ENCODE peak calls at places on chromosome 15, in nine cellular contexts. H is heart left ventricle, W is spleen, U is breast epithelium, K is tibial nerve, Q is uterus, X is K562, E is adrenal gland, O is HCT116. N is an unnamed sample. For H3K36me3, the result is how much of the 10 kb centered on the place peaks cover.

GRCh38 chr15:65184305-65184943 is 718 bp downstream of the CLPX start:
- DNase-seq in H (peak), K (peak), O (no peak), W (peak), E (peak), U (peak), Q (peak), X (peak), N (peak)

GRCh38 chr15:22942877-22943276 is 37.3 kb downstream of the CYFIP1 start:
- DNase-seq in Q (no peak), X (peak), E (no peak), W (no peak), U (no peak), O (no peak), H (no peak), K (no peak), N (no peak)

GRCh38 chr15:70954176-70954575 is 61.5 kb downstream of the LRRC49 start:
- DNase-seq in U (no peak), H (no peak), O (no peak), W (no peak), E (no peak), X (no peak), K (no peak), Q (no peak), N (no peak)

GRCh38 chr15:58228708-58229107 is 90.5 kb downstream of the AQP9 start:
- DNase-seq in H (peak), E (no peak), Q (no peak), X (no peak), U (no peak), W (no peak), K (no peak), O (no peak), N (no peak)

GRCh38 chr15:48667701-48668100 is 22.2 kb upstream of the FBN1 start:
- DNase-seq in Q (no peak), W (no peak), K (no peak), O (no peak), X (no peak), H (no peak), E (no peak), U (no peak), N (no peak)

GRCh38 chr15:41695750-41696436 is 35.7 kb downstream of the MGA start:
- DNase-seq in O (peak), X (peak), K (peak), H (no peak), Q (no peak), W (no peak), U (no peak), E (no peak), N (peak)

GRCh38 chr15:76197703-76198455 is 113.4 kb downstream of the ETFA start:
- DNase-seq in W (peak), X (no peak), E (no peak), U (peak), Q (no peak), H (no peak), O (peak), K (no peak), N (no peak)

GRCh38 chr15:68083463-68083862 is 29.3 kb downstream of the PIAS1 start:
- DNase-seq in H (no peak), Q (no peak), U (no peak), K (no peak), W (no peak), E (no peak), O (no peak), X (no peak), N (no peak)

GRCh38 chr15:23869391-23869790 is 182.3 kb upstream of the NDN start:
- DNase-seq in W (peak), U (no peak), X (peak), Q (peak), K (no peak), E (peak), O (no peak), H (no peak), N (peak)

GRCh38 chr15:66472176-66472999 is 25.2 kb downstream of the SNAPC5 start:
- DNase-seq in X (no peak), K (no peak), O (no peak), E (no peak), H (no peak), U (no peak), W (no peak), Q (no peak), N (no peak)

GRCh38 chr15:59540654-59541053 is 70.9 kb upstream of the GCNT3 start:
- DNase-seq in E (no peak), U (no peak), X (no peak), K (no peak), O (no peak), W (no peak), Q (no peak), H (no peak), N (no peak)

GRCh38 chr15:77889009-77889806 is 188.3 kb downstream of the TBC1D2B start:
- DNase-seq in X (no peak), O (no peak), E (no peak), K (no peak), Q (no peak), W (no peak), U (no peak), H (no peak), N (no peak)

GRCh38 chr15:75732809-75733451 is 20.3 kb upstream of the CSPG4 start:
- DNase-seq in U (no peak), O (peak), H (peak), K (peak), X (peak), W (peak), E (peak), Q (peak), N (peak)

GRCh38 chr15:71002321-71002720 is 109.7 kb downstream of the LRRC49 start:
- DNase-seq in O (no peak), Q (no peak), X (no peak), U (no peak), W (no peak), H (no peak), K (no peak), E (no peak), N (no peak)

GRCh38 chr15:69225355-69226027 is 65.1 kb downstream of the GLCE start:
- DNase-seq in H (no peak), E (no peak), U (no peak), K (no peak), Q (no peak), X (peak), O (peak), W (no peak), N (no peak)

GRCh38 chr15:57376695-57377477 is 581 bp downstream of the CGNL1 start:
- DNase-seq in U (no peak), X (no peak), Q (peak), E (peak), H (peak), W (no peak), K (peak), O (no peak), N (peak)

GRCh38 chr15:86004061-86004460 is 75.6 kb upstream of the AGBL1 start:
- DNase-seq in E (no peak), K (no peak), O (no peak), Q (no peak), U (no peak), H (no peak), X (no peak), W (no peak), N (no peak)

GRCh38 chr15:70461017-70461416 is 302.3 kb downstream of the UACA start:
- DNase-seq in E (no peak), K (no peak), W (no peak), H (no peak), U (no peak), O (no peak), Q (no peak), X (no peak), N (no peak)

GRCh38 chr15:76181705-76182107 is 121.9 kb downstream of the TMEM266 start:
- DNase-seq in E (no peak), U (no peak), W (no peak), Q (no peak), H (no peak), O (no peak), X (no peak), K (no peak), N (no peak)

GRCh38 chr15:44738340-44738984 is 2.1 kb downstream of the TRIM69 start:
- DNase-seq in U (no peak), X (peak), W (no peak), K (no peak), Q (no peak), H (no peak), E (no peak), O (peak), N (no peak)

GRCh38 chr15:43943511-43943910 is 116.7 kb downstream of the WDR76 start:
- DNase-seq in K (no peak), X (no peak), H (no peak), E (no peak), U (no peak), W (no peak), O (no peak), Q (no peak), N (no peak)

GRCh38 chr15:99361541-99362185 is 110.4 kb downstream of the LRRC28 start:
- DNase-seq in W (no peak), X (no peak), Q (no peak), U (no peak), E (no peak), O (no peak), K (no peak), H (no peak), N (no peak)

GRCh38 chr15:75727851-75728715 is 15.4 kb upstream of the CSPG4 start:
- DNase-seq in K (no peak), W (peak), E (peak), X (no peak), H (peak), Q (peak), O (peak), U (peak), N (peak)

GRCh38 chr15:58243083-58243482 is 104.9 kb downstream of the AQP9 start:
- DNase-seq in O (no peak), X (no peak), E (no peak), U (no peak), K (no peak), W (no peak), H (no peak), Q (no peak), N (no peak)

GRCh38 chr15:99436472-99437314 is 129.1 kb upstream of the MEF2A start:
- DNase-seq in O (no peak), H (peak), E (no peak), U (no peak), X (no peak), K (no peak), W (no peak), Q (no peak), N (peak)

GRCh38 chr15:35529784-35530183 is 16.2 kb downstream of the DPH6 start:
- DNase-seq in H (no peak), O (no peak), K (no peak), Q (no peak), W (no peak), E (no peak), X (no peak), U (no peak), N (no peak)
- TF ChIP-seq POLR2A in H (no peak), O (no peak), K (no peak), Q (no peak), W (no peak), E (no peak), X (no peak), U (no peak), N (no peak)

GRCh38 chr15:92897620-92898019 is 2.5 kb upstream of the CHD2 start:
- DNase-seq in H (no peak), X (no peak), Q (no peak), W (no peak), O (no peak), E (no peak), U (no peak), K (no peak), N (no peak)
- H3K36me3 ChIP-seq in H (under half), X (half or more), Q (under half), W (under half), O (under half), E (under half), U (under half), K (under half), N (under half)

GRCh38 chr15:20658024-20658423 is 116.4 kb upstream of the GOLGA6L6 start:
- DNase-seq in U (no peak), Q (no peak), X (no peak), W (no peak), E (no peak), K (no peak), H (no peak), O (no peak), N (no peak)

GRCh38 chr15:20657084-20657483 is 115.5 kb upstream of the GOLGA6L6 start:
- DNase-seq in W (no peak), K (no peak), X (no peak), E (no peak), U (no peak), O (no peak), Q (no peak), H (no peak), N (no peak)

DNA sequence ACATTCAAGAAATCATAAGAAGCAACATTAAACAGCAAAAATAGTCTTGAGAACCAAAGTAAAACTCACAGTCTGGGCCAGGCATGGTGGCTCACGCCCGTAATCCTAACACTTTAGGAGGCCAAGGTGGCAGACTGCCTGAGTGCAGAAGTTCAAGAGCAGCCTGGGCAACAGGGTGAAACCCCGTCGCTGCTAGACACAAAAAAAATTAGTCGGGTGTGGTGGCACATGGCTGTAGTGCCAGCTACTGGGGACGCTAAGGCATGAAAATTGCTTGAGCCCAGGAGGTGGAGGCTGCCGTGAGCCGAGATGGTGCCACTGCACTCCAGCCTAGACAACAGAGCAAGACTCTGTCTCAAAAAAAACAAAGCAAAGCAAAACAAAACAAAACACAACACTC is 117.7 kb upstream of the GOLGA6L6 start:
- DNase-seq in U (no peak), E (no peak), X (no peak), W (no peak), Q (no peak), O (no peak), K (no peak), H (no peak), N (no peak)
- TF ChIP-seq POLR2A in U (no peak), E (no peak), X (no peak), W (no peak), Q (no peak), O (no peak), K (no peak), H (no peak), N (no peak)

GRCh38 chr15:84681822-84682221 is 23.8 kb upstream of the NMB start:
- DNase-seq in X (no peak), U (no peak), K (no peak), O (no peak), H (no peak), W (no peak), Q (no peak), E (no peak), N (no peak)

GRCh38 chr15:84689858-84690257 is 26.1 kb downstream of the SEC11A start:
- DNase-seq in X (no peak), E (no peak), U (no peak), H (no peak), W (no peak), Q (no peak), O (no peak), K (no peak), N (no peak)

GRCh38 chr15:84685304-84685703 is 27.3 kb upstream of the NMB start:
- DNase-seq in Q (no peak), O (peak), U (no peak), W (no peak), H (no peak), E (no peak), K (peak), X (no peak), N (no peak)

GRCh38 chr15:84684092-84684491 is 26.1 kb upstream of the NMB start:
- DNase-seq in U (no peak), Q (no peak), H (no peak), X (no peak), K (no peak), O (no peak), W (no peak), E (no peak), N (no peak)
- H3K36me3 ChIP-seq in U (under half), Q (under half), H (under half), X (half or more), K (half or more), O (under half), W (under half), E (under half), N (under half)

DNA sequence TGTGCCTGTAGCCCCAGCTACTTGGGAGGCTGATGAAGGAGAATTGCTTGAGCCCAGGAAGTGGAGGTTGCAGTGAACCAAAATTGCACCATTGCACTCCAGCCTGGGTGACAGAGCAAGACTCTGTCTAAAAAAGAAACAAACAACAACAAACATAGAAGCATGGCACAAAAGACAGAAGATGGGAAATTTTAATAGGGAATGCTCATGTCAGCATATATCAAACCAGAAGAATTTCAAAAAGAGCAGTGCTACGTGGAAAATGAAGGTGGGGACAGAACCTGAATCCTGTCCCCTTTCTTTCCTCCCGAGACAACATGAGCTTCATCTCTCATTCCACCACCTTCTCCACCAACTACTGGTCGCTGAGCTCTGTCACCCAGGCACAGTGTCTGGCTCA is 46.3 kb upstream of the MFGE8 start:
- DNase-seq in U (no peak), X (no peak), Q (no peak), K (no peak), H (no peak), E (no peak), W (no peak), O (no peak), N (no peak)
- TF ChIP-seq POLR2A in U (no peak), X (no peak), Q (no peak), K (no peak), H (no peak), E (no peak), W (no peak), O (no peak), N (no peak)

GRCh38 chr15:42729409-42729808 is 7.5 kb downstream of the CDAN1 start:
- DNase-seq in Q (no peak), W (no peak), K (no peak), X (no peak), O (no peak), U (no peak), H (no peak), E (no peak), N (no peak)

GRCh38 chr15:42727740-42728355 is 9.1 kb downstream of the CDAN1 start:
- DNase-seq in K (no peak), H (no peak), O (no peak), X (no peak), E (no peak), U (no peak), Q (no peak), W (no peak), N (no peak)

GRCh38 chr15:42728562-42728961 is 8.4 kb downstream of the CDAN1 start:
- DNase-seq in X (no peak), O (no peak), H (no peak), U (no peak), E (no peak), Q (no peak), W (no peak), K (no peak), N (no peak)

GRCh38 chr15:42730135-42730534 is 6.8 kb downstream of the CDAN1 start:
- DNase-seq in U (no peak), K (no peak), Q (no peak), X (no peak), W (no peak), O (no peak), E (no peak), H (no peak), N (no peak)

DNA sequence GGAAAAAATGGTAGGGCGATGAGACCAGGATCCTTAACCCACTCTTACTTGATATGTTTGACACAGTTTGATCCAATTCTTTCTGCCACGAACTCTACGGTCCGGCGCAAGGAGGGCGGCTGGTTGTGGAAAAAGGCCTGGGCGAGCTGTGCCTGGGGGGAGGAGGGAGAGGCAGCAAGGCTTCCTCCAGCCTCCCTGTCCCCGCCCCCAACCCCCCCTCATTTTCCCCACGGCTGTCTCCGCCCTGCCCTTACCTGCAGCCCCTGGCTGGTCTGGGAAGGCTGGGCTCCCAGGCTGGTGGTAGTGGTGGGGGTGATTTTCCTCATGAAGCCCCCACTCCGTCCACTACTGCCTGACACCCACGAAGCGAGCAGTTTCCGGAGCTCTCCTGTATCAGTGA is 8.0 kb downstream of the CDAN1 start:
- DNase-seq in X (no peak), Q (no peak), H (no peak), E (no peak), O (no peak), W (peak), K (no peak), U (no peak), N (no peak)
- H3K36me3 ChIP-seq in X (half or more), Q (under half), H (under half), E (half or more), O (under half), W (half or more), K (half or more), U (under half), N (under half)